ENCODE peak calls at places on chromosomes 16 and 17, in five cellular contexts. E, C, B, Q and H are unnamed samples.

GRCh38 chr16:4293822-4294457 is 21.1 kb upstream of the TFAP4 start:
- DNase-seq in B (no peak), C (no peak), Q (peak; percentile 84), E (peak; percentile 81), H (peak; percentile 90)

GRCh38 chr17:63430223-63430622 is 15.9 kb downstream of the CYB561 start:
- DNase-seq in C (no peak), E (no peak), Q (no peak), B (no peak), H (no peak)

GRCh38 chr17:3003401-3004149 is 59.8 kb downstream of the OR1D5 start:
- DNase-seq in B (no peak), E (no peak), Q (no peak), C (no peak), H (no peak)

GRCh38 chr17:4786516-4786915 is 352 bp upstream of the VMO1 start:
- DNase-seq in Q (no peak), E (no peak), C (no peak), B (no peak), H (peak; percentile 28)

GRCh38 chr17:82696916-82697807 is 1.3 kb downstream of the RAB40B start:
- DNase-seq in E (peak; percentile 40), B (no peak), Q (no peak), C (no peak), H (peak; percentile 41)

GRCh38 chr17:36849871-36850348 is 87.4 kb upstream of the LHX1 start:
- DNase-seq in E (no peak), Q (peak; percentile 34), B (peak; percentile 68), C (no peak), H (peak; percentile 60)

GRCh38 chr17:2343421-2343820 is 6.1 kb downstream of the SGSM2 start:
- DNase-seq in C (no peak), Q (no peak), E (no peak), B (no peak), H (no peak)

GRCh38 chr16:56198755-56199114 is 7.4 kb downstream of the GNAO1 start:
- DNase-seq in Q (no peak), B (no peak), C (no peak), E (no peak), H (no peak)

GRCh38 chr17:75831032-75831567 is 13.1 kb downstream of the UNC13D start:
- DNase-seq in E (no peak), Q (no peak), C (no peak), B (no peak), H (no peak)

GRCh38 chr17:40647549-40648325 is at the start of gene SMARCE1:
- DNase-seq in C (peak; percentile 60), Q (peak; percentile 82), B (peak; percentile 87), E (peak; percentile 78), H (peak; percentile 87)

GRCh38 chr16:89655062-89655643 is 2.4 kb downstream of the CHMP1A start:
- DNase-seq in C (no peak), E (no peak), B (no peak), Q (no peak), H (no peak)

GRCh38 chr17:57323391-57323790 is 67.1 kb downstream of the MSI2 start:
- DNase-seq in Q (no peak), C (no peak), E (no peak), B (no peak), H (no peak)

GRCh38 chr17:41284546-41284945 is 9.0 kb downstream of the KRTAP9-7 start:
- DNase-seq in Q (no peak), C (no peak), E (no peak), B (no peak), H (no peak)

GRCh38 chr17:27554152-27554551 is 76.8 kb upstream of the LGALS9 start:
- DNase-seq in C (no peak), B (no peak), Q (peak; percentile 54), E (no peak), H (no peak)

GRCh38 chr17:5705081-5705875 is 121.0 kb upstream of the NLRP1 start:
- DNase-seq in B (peak; percentile 22), Q (peak; percentile 4), E (peak; percentile 41), C (no peak), H (peak; percentile 76)

GRCh38 chr17:3687949-3688614 is 7.9 kb downstream of the P2RX5 start:
- DNase-seq in B (no peak), E (no peak), C (no peak), Q (no peak), H (no peak)

GRCh38 chr17:61251939-61252865 is 147.4 kb upstream of the TBX2 start:
- DNase-seq in C (peak; percentile 19), E (no peak), B (no peak), Q (peak; percentile 100), H (peak; percentile 94)

GRCh38 chr16:20911361-20911760 is 10.8 kb downstream of the LYRM1 start:
- DNase-seq in B (peak; percentile 28), C (no peak), E (no peak), Q (peak; percentile 37), H (no peak)

GRCh38 chr16:75244844-75245758 is 6.3 kb downstream of the BCAR1 start:
- DNase-seq in C (no peak), E (peak; percentile 63), Q (peak; percentile 99), B (peak; percentile 99), H (peak; percentile 99)